ENCODE peak calls at places on chromosomes 2 and 18, in eight cellular contexts. X is breast epithelium, S is prostate gland, P is upper lobe of right lung, T is endothelial cell, U is astrocyte of the spinal cord, Z is GM06990, L is foreskin fibroblast. K is an unnamed sample.

GRCh38 chr2:238239552-238239871 is 326 bp downstream of the HES6 start:
- DNase-seq in Z (no peak), T (peak; percentile 38), X (peak; percentile 51), S (no peak), U (no peak), P (peak; percentile 74), L (no peak), K (no peak)

GRCh38 chr18:74316257-74317180 is 880 bp downstream of the C18orf63 start:
- DNase-seq in U (peak; percentile 67), Z (no peak), L (peak; percentile 74), X (no peak), P (no peak), T (no peak), S (no peak), K (no peak)

GRCh38 chr2:3642521-3643215 is 15.3 kb upstream of the ALLC start:
- DNase-seq in L (no peak), S (no peak), X (peak; percentile 43), Z (no peak), P (peak; percentile 57), U (no peak), T (no peak), K (no peak)

GRCh38 chr2:218781691-218782528 is at the start of gene CYP27A1:
- DNase-seq in S (peak; percentile 56), U (peak; percentile 22), T (peak; percentile 38), L (peak; percentile 24), Z (no peak), P (peak; percentile 87), X (peak; percentile 58), K (peak; percentile 27)

GRCh38 chr2:232460171-232460570 is 4.2 kb downstream of the ALPI start:
- DNase-seq in S (no peak), L (no peak), P (no peak), U (no peak), X (no peak), Z (no peak), T (no peak), K (no peak)

GRCh38 chr2:25620711-25621110 is 52.7 kb downstream of the DTNB start:
- DNase-seq in T (no peak), S (no peak), P (no peak), L (no peak), Z (no peak), X (no peak), U (no peak), K (no peak)

GRCh38 chr2:192035731-192036442 is 158.8 kb downstream of the TMEFF2 start:
- DNase-seq in L (peak; percentile 54), T (no peak), X (no peak), S (no peak), Z (no peak), U (peak; percentile 43), P (no peak), K (no peak)

GRCh38 chr2:239584986-239585385 is 184.2 kb upstream of the HDAC4 start:
- DNase-seq in Z (no peak), U (no peak), L (no peak), S (no peak), T (no peak), P (peak; percentile 53), X (no peak), K (no peak)

GRCh38 chr18:25726278-25726677 is 364.1 kb downstream of the SS18 start:
- DNase-seq in U (peak; percentile 69), T (peak; percentile 16), L (peak; percentile 43), P (no peak), X (no peak), S (no peak), Z (no peak), K (no peak)

GRCh38 chr2:170966648-170967396 is 37.8 kb downstream of the GORASP2 start:
- DNase-seq in U (no peak), T (peak; percentile 31), S (no peak), P (no peak), X (no peak), L (no peak), Z (no peak), K (no peak)
- TF ChIP-seq CTCF in U (peak; percentile 20), T (peak; percentile 44), S (no peak), P (no peak), X (no peak), L (peak; percentile 13), Z (peak; percentile 25), K (no peak)

DNA sequence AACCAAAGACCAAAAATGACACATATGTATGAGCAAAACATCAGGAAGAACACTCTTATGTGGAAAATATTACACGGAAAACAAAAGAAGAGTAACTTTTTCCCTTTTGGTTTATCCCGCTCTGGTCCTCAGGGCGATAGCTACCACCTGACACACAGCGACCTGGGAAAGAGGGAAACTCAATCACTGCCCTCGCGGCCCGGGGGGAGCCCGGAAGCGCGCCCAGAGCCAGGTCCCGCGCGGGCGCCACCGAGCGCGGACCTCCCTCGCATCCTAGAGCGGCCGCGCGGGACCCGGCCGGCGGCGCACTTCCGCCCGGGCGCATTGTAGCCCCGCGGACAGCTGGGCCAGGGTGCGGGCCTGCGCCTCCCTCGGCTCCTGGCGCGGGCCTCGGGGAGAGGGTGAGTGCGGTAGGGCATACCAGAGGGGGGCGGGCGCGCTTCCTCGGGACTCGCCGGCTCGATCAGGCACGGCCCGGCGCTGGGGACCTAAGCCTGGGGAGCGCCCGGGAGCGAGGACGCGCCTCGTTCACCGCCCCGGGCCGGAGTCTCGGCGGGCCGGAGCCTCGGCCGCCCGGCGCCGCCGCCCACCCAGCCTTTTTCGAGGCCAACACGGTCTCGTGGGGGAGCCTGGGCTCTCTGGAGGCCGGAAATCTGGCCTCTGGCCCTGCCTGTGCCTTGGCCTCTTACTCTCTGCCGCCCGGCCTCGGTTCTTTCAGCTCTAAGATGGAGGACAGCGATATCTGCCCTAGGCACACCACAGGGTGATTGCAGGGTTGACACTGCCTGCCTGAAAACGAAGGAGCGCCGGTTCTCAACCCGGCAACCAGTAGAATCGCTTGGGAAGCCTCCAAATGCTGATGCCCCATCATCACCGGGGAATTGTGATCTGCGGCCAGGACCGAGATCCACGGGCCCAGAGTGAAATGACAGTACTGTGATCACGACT is at the start of gene ELAC1:
- DNase-seq in S (peak; percentile 62), P (peak; percentile 91), X (peak; percentile 58), U (peak; percentile 78), L (peak; percentile 77), T (peak; percentile 69), Z (peak; percentile 89), K (peak; percentile 34)
- TF ChIP-seq CTCF in S (no peak), P (no peak), X (no peak), U (no peak), L (no peak), T (no peak), Z (no peak), K (no peak)

GRCh38 chr2:208269091-208269490 is 3.0 kb downstream of the PIKFYVE start:
- DNase-seq in X (no peak), T (no peak), S (no peak), L (no peak), Z (no peak), U (no peak), P (no peak), K (no peak)
- TF ChIP-seq CTCF in X (no peak), T (no peak), S (no peak), L (no peak), Z (peak; percentile 27), U (peak; percentile 17), P (peak; percentile 19), K (no peak)

GRCh38 chr2:162265666-162266467 is 22.6 kb upstream of the FAP start:
- DNase-seq in U (peak; percentile 9), L (no peak), T (no peak), X (no peak), P (no peak), S (no peak), Z (no peak), K (no peak)

GRCh38 chr2:162258169-162258568 is 14.9 kb upstream of the FAP start:
- DNase-seq in T (no peak), P (no peak), U (no peak), S (no peak), X (no peak), L (no peak), Z (no peak), K (no peak)

GRCh38 chr2:162257416-162257815 is 14.2 kb upstream of the FAP start:
- DNase-seq in S (no peak), L (peak; percentile 64), U (no peak), Z (no peak), P (no peak), T (no peak), X (no peak), K (no peak)

GRCh38 chr2:162258686-162259085 is 15.4 kb upstream of the FAP start:
- DNase-seq in T (no peak), U (no peak), Z (no peak), S (no peak), P (no peak), X (no peak), L (peak; percentile 85), K (no peak)

DNA sequence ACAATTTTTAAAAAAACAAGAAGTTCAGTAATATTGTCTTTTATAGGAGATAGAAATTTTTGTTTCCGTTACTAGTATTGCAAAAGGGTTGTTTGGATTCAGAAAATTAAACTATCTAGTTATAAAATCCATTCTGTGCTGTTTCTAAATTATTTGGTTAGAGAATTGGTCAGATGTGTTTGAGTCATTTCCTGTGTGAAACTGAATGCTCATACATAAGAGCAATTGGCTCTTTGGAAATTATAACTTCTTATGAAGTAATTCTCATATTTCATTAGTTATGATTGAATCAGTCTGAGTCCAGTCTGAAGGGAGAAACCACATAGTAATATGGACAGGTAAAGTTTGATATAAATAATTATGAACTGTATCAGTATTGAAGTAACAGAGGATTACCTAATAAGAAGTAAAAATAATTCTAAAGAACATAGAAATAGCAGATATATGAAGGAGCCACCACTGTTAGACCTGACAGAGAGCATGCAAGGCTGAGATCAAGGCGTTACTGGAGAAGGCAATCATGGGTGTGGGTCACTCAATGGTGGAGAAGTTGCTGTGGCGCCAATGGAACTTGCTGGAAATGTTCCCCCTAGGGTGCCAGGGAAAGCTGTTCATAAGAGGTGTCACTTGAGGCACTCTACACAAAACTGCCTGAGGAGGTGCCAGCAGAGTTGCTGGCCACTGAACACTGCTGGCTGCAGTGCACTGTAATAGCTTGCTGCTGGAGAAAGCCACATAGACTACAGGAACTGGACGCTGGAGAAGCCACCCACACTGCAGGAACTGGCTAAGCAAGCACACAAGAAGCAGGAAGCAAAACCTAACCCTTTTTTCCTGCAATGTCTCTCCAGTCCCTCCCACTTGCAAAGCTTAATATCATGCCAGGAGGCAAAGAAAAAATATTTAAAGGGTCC is 18.0 kb upstream of the FAP start:
- DNase-seq in S (no peak), T (peak; percentile 5), L (peak; percentile 64), Z (no peak), U (peak; percentile 49), X (no peak), P (peak; percentile 78), K (no peak)
- TF ChIP-seq CTCF in S (no peak), T (no peak), L (no peak), Z (no peak), U (no peak), X (no peak), P (no peak), K (no peak)

K was measured in omental fat pad.